ENCODE peak calls at places on chromosome 20, in ten cellular contexts. T, C, U, A, S, W, E, G, O and J are unnamed samples.

GRCh38 chr20:43495388-43495787 is 12.1 kb upstream of the L3MBTL1 start:
- DNase-seq in T (no peak), C (no peak), U (no peak), A (no peak), S (no peak), W (no peak), E (no peak), G (no peak), O (no peak), J (no peak)

GRCh38 chr20:23039885-23040508 is 4.9 kb downstream of the SSTR4 start:
- DNase-seq in T (no peak), C (peak; percentile 59), U (no peak), A (no peak), S (no peak), W (no peak), E (no peak), G (no peak), O (no peak), J (no peak)

GRCh38 chr20:6122111-6122872 is 538 bp downstream of the FERMT1 start:
- DNase-seq in T (no peak), C (peak; percentile 98), U (no peak), A (peak; percentile 69), S (no peak), W (no peak), E (peak; percentile 55), G (peak; percentile 32), O (no peak), J (peak; percentile 56)

GRCh38 chr20:25623736-25624499 is at the start of gene NANP:
- DNase-seq in T (peak; percentile 98), C (peak; percentile 94), U (peak; percentile 94), A (peak; percentile 98), S (peak; percentile 94), W (peak; percentile 93), E (peak; percentile 94), G (peak; percentile 100), O (peak; percentile 98), J (peak; percentile 99)

GRCh38 chr20:21155268-21155667 is 29.4 kb downstream of the KIZ start:
- DNase-seq in T (no peak), C (no peak), U (no peak), A (no peak), S (no peak), W (no peak), E (no peak), G (no peak), O (no peak), J (no peak)

GRCh38 chr20:47271216-47271615 is 85.3 kb downstream of the ZMYND8 start:
- DNase-seq in T (no peak), C (no peak), U (no peak), A (no peak), S (no peak), W (no peak), E (no peak), G (no peak), O (no peak), J (no peak)

GRCh38 chr20:34942301-34942700 is 13.3 kb downstream of the GSS start:
- DNase-seq in T (no peak), C (no peak), U (no peak), A (no peak), S (no peak), W (no peak), E (no peak), G (no peak), O (no peak), J (no peak)

GRCh38 chr20:23100021-23100753 is 14.1 kb upstream of the CD93 start:
- DNase-seq in T (peak; percentile 25), C (peak; percentile 100), U (no peak), A (no peak), S (no peak), W (no peak), E (no peak), G (no peak), O (peak; percentile 42), J (no peak)

GRCh38 chr20:3173582-3174441 is 463 bp upstream of the LZTS3 start:
- DNase-seq in T (peak; percentile 95), C (peak; percentile 51), U (peak; percentile 95), A (peak; percentile 75), S (peak; percentile 96), W (no peak), E (peak; percentile 47), G (peak; percentile 85), O (peak; percentile 91), J (peak; percentile 95)

GRCh38 chr20:3174442-3175263 is 1.3 kb upstream of the LZTS3 start:
- DNase-seq in T (no peak), C (peak; percentile 35), U (no peak), A (peak; percentile 36), S (no peak), W (no peak), E (no peak), G (no peak), O (peak; percentile 58), J (no peak)

GRCh38 chr20:3172126-3172932 is 1.0 kb downstream of the LZTS3 start:
- DNase-seq in T (no peak), C (no peak), U (no peak), A (no peak), S (no peak), W (no peak), E (no peak), G (no peak), O (no peak), J (no peak)

GRCh38 chr20:3171391-3172125 is 1.8 kb downstream of the LZTS3 start:
- DNase-seq in T (no peak), C (no peak), U (no peak), A (no peak), S (no peak), W (no peak), E (no peak), G (no peak), O (no peak), J (no peak)

GRCh38 chr20:3172933-3173581 is at the start of gene LZTS3:
- DNase-seq in T (peak; percentile 91), C (peak; percentile 16), U (peak; percentile 71), A (peak; percentile 42), S (peak; percentile 62), W (no peak), E (peak; percentile 25), G (peak; percentile 63), O (peak; percentile 77), J (peak; percentile 88)
- TF ChIP-seq CTCF in T (no peak), C (no peak), U (no peak), A (no peak), S (no peak), W (no peak), E (no peak), G (peak; percentile 65), O (no peak), J (no peak)

DNA sequence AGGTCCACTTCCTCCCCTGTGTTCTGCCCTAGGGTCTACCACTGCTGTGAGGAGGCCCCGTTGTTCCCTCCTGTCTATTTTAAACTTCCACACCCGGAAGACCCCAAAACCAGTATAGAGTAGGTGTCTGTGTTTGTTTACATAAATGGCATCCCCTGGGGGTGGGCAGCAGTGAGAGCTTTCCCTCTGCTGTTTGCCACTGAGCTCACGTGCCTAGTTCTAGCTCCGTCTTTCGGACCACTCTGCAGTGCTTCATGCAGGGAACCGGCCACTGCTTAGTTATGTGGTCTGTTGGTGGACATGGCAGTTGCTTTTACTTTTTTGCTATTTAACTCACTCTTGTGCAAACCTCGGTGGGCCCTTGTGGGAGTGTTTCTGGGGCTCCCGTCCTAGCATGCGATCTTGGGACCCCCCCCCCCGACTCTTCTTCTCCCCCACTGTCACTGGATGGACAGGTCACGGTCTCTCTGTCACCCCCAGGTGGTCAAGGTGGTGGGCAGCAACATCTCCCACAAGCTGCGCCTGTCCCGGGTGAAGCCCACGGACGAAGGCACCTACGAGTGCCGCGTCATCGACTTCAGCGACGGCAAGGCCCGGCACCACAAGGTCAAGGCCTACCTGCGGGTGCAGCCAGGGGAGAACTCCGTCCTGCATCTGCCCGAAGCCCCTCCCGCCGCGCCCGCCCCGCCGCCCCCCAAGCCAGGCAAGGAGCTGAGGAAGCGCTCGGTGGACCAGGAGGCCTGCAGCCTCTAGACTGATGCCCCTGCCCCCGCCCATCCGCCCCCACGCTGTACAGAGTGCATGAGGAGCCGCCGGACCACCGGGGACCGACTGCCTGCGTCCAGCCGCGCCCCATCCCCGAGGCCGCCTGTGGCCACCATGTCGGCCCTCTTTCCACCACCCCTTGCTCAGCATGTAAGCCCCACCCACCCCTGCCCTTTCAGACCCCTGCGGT is 40.9 kb downstream of the VSTM2L start:
- DNase-seq in T (no peak), C (no peak), U (peak; percentile 22), A (no peak), S (no peak), W (no peak), E (no peak), G (no peak), O (peak; percentile 52), J (peak; percentile 74)
- TF ChIP-seq CTCF in T (no peak), C (no peak), U (no peak), A (no peak), S (no peak), W (no peak), E (no peak), G (peak; percentile 43), O (peak; percentile 68), J (no peak)

GRCh38 chr20:45448250-45448649 is 21.3 kb upstream of the WFDC2 start:
- DNase-seq in T (no peak), C (peak; percentile 37), U (no peak), A (no peak), S (no peak), W (no peak), E (no peak), G (no peak), O (no peak), J (no peak)

GRCh38 chr20:45449528-45449927 is 20.0 kb upstream of the WFDC2 start:
- DNase-seq in T (no peak), C (no peak), U (no peak), A (no peak), S (no peak), W (no peak), E (no peak), G (no peak), O (no peak), J (no peak)

GRCh38 chr20:45452772-45453171 is 16.8 kb upstream of the WFDC2 start:
- DNase-seq in T (no peak), C (no peak), U (no peak), A (no peak), S (no peak), W (no peak), E (no peak), G (no peak), O (no peak), J (no peak)

GRCh38 chr20:45452238-45452637 is 17.3 kb upstream of the WFDC2 start:
- DNase-seq in T (no peak), C (no peak), U (no peak), A (no peak), S (no peak), W (no peak), E (no peak), G (no peak), O (no peak), J (no peak)

GRCh38 chr20:45450097-45450818 is 19.3 kb upstream of the WFDC2 start:
- DNase-seq in T (no peak), C (peak; percentile 62), U (no peak), A (peak; percentile 71), S (no peak), W (peak; percentile 30), E (peak; percentile 18), G (peak; percentile 66), O (no peak), J (no peak)
- TF ChIP-seq CTCF in T (peak; percentile 55), C (peak; percentile 47), U (peak; percentile 54), A (peak; percentile 73), S (peak; percentile 64), W (peak; percentile 52), E (peak; percentile 60), G (peak; percentile 73), O (peak; percentile 44), J (peak; percentile 63)

DNA sequence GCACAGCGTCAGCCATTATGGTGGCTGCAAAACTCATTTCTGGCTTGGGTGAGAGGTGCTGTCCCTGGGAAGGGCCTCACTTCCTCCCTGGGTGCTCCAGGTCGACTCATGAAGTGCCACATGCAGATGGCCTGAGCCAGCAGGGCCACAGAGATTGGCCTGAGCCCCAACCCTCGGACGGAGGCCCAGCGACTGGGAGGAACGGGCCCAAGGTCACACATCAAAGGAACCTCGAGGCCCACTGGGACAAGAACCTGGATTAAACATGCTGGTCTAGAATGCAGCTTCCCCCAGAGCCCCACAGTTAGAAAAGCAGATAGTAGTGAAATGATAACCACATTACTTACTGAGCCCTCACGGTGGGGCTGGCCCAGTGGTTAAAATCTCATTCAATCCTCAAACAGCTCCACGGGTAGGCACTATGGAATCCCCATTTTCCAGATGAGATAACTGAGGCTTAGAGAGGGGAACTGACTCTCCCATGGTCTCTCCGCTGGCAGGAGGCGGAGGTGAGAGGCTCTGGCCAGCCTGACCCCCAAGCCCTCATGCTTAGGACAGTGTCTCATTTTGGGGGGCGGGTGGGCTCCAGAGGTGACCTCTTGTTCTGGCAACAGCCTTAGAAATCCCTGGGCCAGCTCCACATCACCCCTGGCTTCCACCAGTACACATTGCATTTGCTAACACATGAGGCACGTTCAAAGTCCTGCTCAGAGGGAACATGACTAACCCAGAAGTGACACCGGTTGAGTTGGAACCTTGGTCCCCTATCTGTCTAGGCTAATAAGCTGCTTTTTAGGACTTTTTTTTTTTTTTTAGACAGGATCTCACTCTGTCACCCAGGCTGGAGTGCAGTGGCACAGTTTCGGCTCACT is 53.0 kb downstream of the SRC start:
- DNase-seq in T (no peak), C (no peak), U (no peak), A (no peak), S (no peak), W (no peak), E (no peak), G (peak; percentile 99), O (no peak), J (no peak)
- TF ChIP-seq CTCF in T (no peak), C (no peak), U (no peak), A (no peak), S (no peak), W (no peak), E (no peak), G (peak; percentile 82), O (no peak), J (no peak)